ENCODE peak calls at places on chromosomes 12 and 14, in eight cellular contexts. Y is cardiac muscle cell; K is CD8-positive, alpha-beta memory T cell; W is GM10248; I is mesendoderm; X is cardiac septum; Q is HepG2; N is SW 1271. Z is an unnamed sample.
A peak's percentile ranks its signal among the peaks of the same experiment; 100 is the strongest.

GRCh38 chr12:41142376-41142775 is 45.7 kb upstream of the PDZRN4 start:
- DNase-seq in Y (no peak), K (no peak), W (no peak), I (no peak), X (no peak), Q (no peak), N (no peak), Z (no peak)

GRCh38 chr14:63045612-63046320 is 508 bp upstream of the KCNH5 start:
- DNase-seq in Y (peak; percentile 68), K (no peak), W (peak; percentile 9), I (peak; percentile 89), X (no peak), Q (peak; percentile 12), N (no peak), Z (no peak)

GRCh38 chr12:31732926-31733548 is 4.2 kb upstream of the AMN1 start:
- DNase-seq in Y (no peak), K (no peak), W (no peak), I (peak; percentile 98), X (no peak), Q (peak; percentile 70), N (peak; percentile 97), Z (peak; percentile 48)

GRCh38 chr12:67910360-67911292 is 78.6 kb upstream of the IFNG-AS1 start:
- DNase-seq in Y (no peak), K (no peak), W (no peak), I (no peak), X (no peak), Q (no peak), N (peak; percentile 65), Z (no peak)

GRCh38 chr12:70443274-70443673 is 77.2 kb downstream of the KCNMB4 start:
- DNase-seq in Y (no peak), K (no peak), W (no peak), I (no peak), X (no peak), Q (no peak), N (no peak), Z (no peak)

GRCh38 chr12:58607805-58608204 is 312.5 kb downstream of the LRIG3 start:
- DNase-seq in Y (no peak), K (no peak), W (no peak), I (no peak), X (no peak), Q (no peak), N (no peak), Z (no peak)

GRCh38 chr12:107364875-107365518 is 271.6 kb upstream of the CRY1 start:
- DNase-seq in Y (no peak), K (no peak), W (no peak), I (no peak), X (no peak), Q (peak; percentile 76), N (no peak), Z (no peak)

GRCh38 chr14:95070748-95071435 is 86.4 kb downstream of the DICER1 start:
- DNase-seq in Y (no peak), K (no peak), W (no peak), I (no peak), X (no peak), Q (no peak), N (no peak), Z (no peak)

GRCh38 chr14:63928744-63929174 is 76.0 kb downstream of the SYNE2 start:
- DNase-seq in Y (no peak), K (no peak), W (no peak), I (peak; percentile 49), X (no peak), Q (no peak), N (no peak), Z (no peak)

GRCh38 chr12:9273276-9273675 is 65.1 kb upstream of the PZP start:
- DNase-seq in Y (no peak), K (no peak), W (no peak), I (no peak), X (no peak), Q (no peak), N (no peak), Z (no peak)

GRCh38 chr14:23113346-23114119 is 5.5 kb downstream of the CEBPE start:
- DNase-seq in Y (peak; percentile 80), K (no peak), W (peak; percentile 5), I (no peak), X (no peak), Q (no peak), N (no peak), Z (no peak)

GRCh38 chr14:103520657-103521437 is 1.8 kb downstream of the CKB start:
- DNase-seq in Y (peak; percentile 75), K (peak; percentile 57), W (peak; percentile 79), I (peak; percentile 92), X (peak; percentile 90), Q (no peak), N (peak; percentile 76), Z (peak; percentile 99)

GRCh38 chr12:92030618-92031017 is 115.0 kb downstream of the BTG1 start:
- DNase-seq in Y (no peak), K (peak; percentile 24), W (peak; percentile 30), I (no peak), X (no peak), Q (no peak), N (no peak), Z (no peak)

GRCh38 chr14:105395538-105395854 is 2.8 kb upstream of the TEX22 start:
- DNase-seq in Y (no peak), K (no peak), W (no peak), I (no peak), X (no peak), Q (no peak), N (no peak), Z (no peak)

GRCh38 chr12:74847169-74847568 is 309.5 kb downstream of the ATXN7L3B start:
- DNase-seq in Y (no peak), K (no peak), W (no peak), I (no peak), X (no peak), Q (peak; percentile 15), N (no peak), Z (no peak)

GRCh38 chr12:13918883-13919282 is 62.5 kb downstream of the GRIN2B start:
- DNase-seq in Y (no peak), K (no peak), W (no peak), I (no peak), X (no peak), Q (no peak), N (no peak), Z (no peak)

GRCh38 chr14:63214417-63215196 is 10.4 kb downstream of the RHOJ start:
- DNase-seq in Y (no peak), K (no peak), W (no peak), I (no peak), X (no peak), Q (no peak), N (no peak), Z (no peak)

GRCh38 chr12:51621155-51621922 is 30.3 kb downstream of the SCN8A start:
- DNase-seq in Y (no peak), K (no peak), W (no peak), I (no peak), X (no peak), Q (no peak), N (no peak), Z (no peak)

GRCh38 chr12:59086124-59086523 is 165.8 kb upstream of the LRIG3 start:
- DNase-seq in Y (no peak), K (no peak), W (no peak), I (peak; percentile 16), X (no peak), Q (no peak), N (no peak), Z (no peak)

GRCh38 chr14:50726372-50727107 is 58.4 kb upstream of the SAV1 start:
- DNase-seq in Y (no peak), K (no peak), W (peak; percentile 20), I (no peak), X (no peak), Q (no peak), N (no peak), Z (no peak)

GRCh38 chr14:68506645-68507405 is 286.0 kb downstream of the ZFP36L1 start:
- DNase-seq in Y (no peak), K (peak; percentile 4), W (peak; percentile 51), I (no peak), X (no peak), Q (no peak), N (no peak), Z (no peak)

GRCh38 chr14:22841311-22841710 is 4.9 kb downstream of the MMP14 start:
- DNase-seq in Y (no peak), K (no peak), W (no peak), I (no peak), X (no peak), Q (no peak), N (no peak), Z (no peak)

GRCh38 chr14:57009585-57010515 is 199.6 kb upstream of the OTX2 start:
- DNase-seq in Y (peak; percentile 9), K (no peak), W (no peak), I (peak; percentile 4), X (no peak), Q (no peak), N (peak; percentile 6), Z (no peak)

GRCh38 chr12:73547421-73547820 is 990.2 kb upstream of the ATXN7L3B start:
- DNase-seq in Y (no peak), K (no peak), W (no peak), I (peak; percentile 8), X (no peak), Q (no peak), N (no peak), Z (no peak)

GRCh38 chr12:8687846-8688601 is 9.8 kb upstream of the RIMKLB start:
- DNase-seq in Y (peak; percentile 82), K (no peak), W (no peak), I (peak; percentile 84), X (no peak), Q (no peak), N (peak; percentile 69), Z (no peak)

GRCh38 chr14:77505031-77505430 is 6.4 kb upstream of the ISM2 start:
- DNase-seq in Y (no peak), K (no peak), W (no peak), I (no peak), X (peak; percentile 15), Q (no peak), N (no peak), Z (no peak)

GRCh38 chr12:2325501-2325900 is 272.7 kb downstream of the CACNA1C start:
- DNase-seq in Y (no peak), K (no peak), W (no peak), I (no peak), X (no peak), Q (no peak), N (no peak), Z (no peak)

GRCh38 chr12:13443498-13443897 is 247.0 kb downstream of the EMP1 start:
- DNase-seq in Y (no peak), K (no peak), W (no peak), I (no peak), X (no peak), Q (no peak), N (no peak), Z (no peak)